ENCODE peak calls at places on chromosomes 2 and 18, in eight cellular contexts. One of them, this sample, is unnamed.

GRCh38 chr2:174573621-174574081 is 24.0 kb downstream of the WIPF1 start:
- DNase-seq in prostate gland: peak; percentile 49
- DNase-seq in transverse colon: no peak
- DNase-seq in K562: no peak
- DNase-seq in stomach: no peak
- DNase-seq in H1: no peak
- DNase-seq in breast epithelium: peak; percentile 43
- DNase-seq in HCT116: no peak
- DNase-seq in this sample: no peak

GRCh38 chr2:29159125-29159524 is 43.9 kb downstream of the CLIP4 start:
- DNase-seq in prostate gland: no peak
- DNase-seq in transverse colon: no peak
- DNase-seq in K562: no peak
- DNase-seq in stomach: no peak
- DNase-seq in H1: no peak
- DNase-seq in breast epithelium: no peak
- DNase-seq in HCT116: no peak
- DNase-seq in this sample: no peak

GRCh38 chr2:19888831-19889230 is 13.0 kb downstream of the TTC32 start:
- DNase-seq in prostate gland: no peak
- DNase-seq in transverse colon: no peak
- DNase-seq in K562: no peak
- DNase-seq in stomach: no peak
- DNase-seq in H1: no peak
- DNase-seq in breast epithelium: no peak
- DNase-seq in HCT116: no peak
- DNase-seq in this sample: no peak

GRCh38 chr2:33013684-33014110 is 66.9 kb downstream of the LTBP1 start:
- DNase-seq in prostate gland: no peak
- DNase-seq in transverse colon: no peak
- DNase-seq in K562: no peak
- DNase-seq in stomach: no peak
- DNase-seq in H1: no peak
- DNase-seq in breast epithelium: no peak
- DNase-seq in HCT116: no peak
- DNase-seq in this sample: peak; percentile 68

GRCh38 chr2:714005-714741 is 37.0 kb upstream of the TMEM18 start:
- DNase-seq in prostate gland: peak; percentile 39
- DNase-seq in transverse colon: peak; percentile 70
- DNase-seq in K562: peak; percentile 34
- DNase-seq in stomach: peak; percentile 69
- DNase-seq in H1: peak; percentile 34
- DNase-seq in breast epithelium: peak; percentile 55
- DNase-seq in HCT116: peak; percentile 46
- DNase-seq in this sample: no peak

GRCh38 chr2:239024226-239024625 is 176.3 kb downstream of the TWIST2 start:
- DNase-seq in prostate gland: no peak
- DNase-seq in transverse colon: no peak
- DNase-seq in K562: no peak
- DNase-seq in stomach: no peak
- DNase-seq in H1: no peak
- DNase-seq in breast epithelium: no peak
- DNase-seq in HCT116: no peak
- DNase-seq in this sample: no peak

GRCh38 chr2:208549546-208550158 is 143.1 kb downstream of the PTH2R start:
- DNase-seq in prostate gland: no peak
- DNase-seq in transverse colon: no peak
- DNase-seq in K562: no peak
- DNase-seq in stomach: no peak
- DNase-seq in H1: no peak
- DNase-seq in breast epithelium: no peak
- DNase-seq in HCT116: no peak
- DNase-seq in this sample: no peak

GRCh38 chr2:61175036-61175435 is 13.0 kb downstream of the C2orf74 start:
- DNase-seq in prostate gland: no peak
- DNase-seq in transverse colon: no peak
- DNase-seq in K562: no peak
- DNase-seq in stomach: no peak
- DNase-seq in H1: no peak
- DNase-seq in breast epithelium: no peak
- DNase-seq in HCT116: no peak
- DNase-seq in this sample: no peak

GRCh38 chr2:40343904-40344303 is 108.0 kb downstream of the SLC8A1 start:
- DNase-seq in prostate gland: no peak
- DNase-seq in transverse colon: no peak
- DNase-seq in K562: no peak
- DNase-seq in stomach: no peak
- DNase-seq in H1: no peak
- DNase-seq in breast epithelium: no peak
- DNase-seq in HCT116: no peak
- DNase-seq in this sample: no peak

DNA sequence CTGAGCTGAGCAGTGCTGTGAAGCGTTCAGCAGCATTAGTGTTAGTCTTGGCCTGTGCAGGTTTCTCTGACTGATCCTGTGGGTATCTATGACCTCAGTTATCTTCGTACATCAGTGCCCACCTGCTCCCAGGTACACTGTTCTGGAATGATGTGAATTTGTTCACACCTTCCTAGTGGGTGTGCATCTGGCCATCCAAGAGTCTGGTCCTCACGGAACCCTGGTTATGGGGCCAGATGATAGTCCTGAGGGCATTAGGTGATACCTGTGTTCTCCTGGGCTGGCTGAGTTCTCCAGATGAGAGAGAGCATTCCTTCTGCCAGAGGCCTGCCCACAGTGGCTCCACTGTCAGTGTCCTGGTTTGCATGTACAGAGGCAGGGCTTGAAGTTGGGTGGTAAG is 57.2 kb downstream of the INPP4A start:
- DNase-seq in prostate gland: no peak
- DNase-seq in transverse colon: no peak
- DNase-seq in K562: no peak
- DNase-seq in stomach: no peak
- DNase-seq in H1: no peak
- DNase-seq in breast epithelium: no peak
- DNase-seq in HCT116: no peak
- DNase-seq in this sample: no peak
- TF ChIP-seq POLR2A in prostate gland: no peak
- TF ChIP-seq POLR2A in transverse colon: no peak
- TF ChIP-seq POLR2A in K562: no peak
- TF ChIP-seq POLR2A in stomach: no peak
- TF ChIP-seq POLR2A in H1: no peak
- TF ChIP-seq POLR2A in breast epithelium: no peak
- TF ChIP-seq POLR2A in HCT116: no peak
- TF ChIP-seq POLR2A in this sample: no peak

DNA sequence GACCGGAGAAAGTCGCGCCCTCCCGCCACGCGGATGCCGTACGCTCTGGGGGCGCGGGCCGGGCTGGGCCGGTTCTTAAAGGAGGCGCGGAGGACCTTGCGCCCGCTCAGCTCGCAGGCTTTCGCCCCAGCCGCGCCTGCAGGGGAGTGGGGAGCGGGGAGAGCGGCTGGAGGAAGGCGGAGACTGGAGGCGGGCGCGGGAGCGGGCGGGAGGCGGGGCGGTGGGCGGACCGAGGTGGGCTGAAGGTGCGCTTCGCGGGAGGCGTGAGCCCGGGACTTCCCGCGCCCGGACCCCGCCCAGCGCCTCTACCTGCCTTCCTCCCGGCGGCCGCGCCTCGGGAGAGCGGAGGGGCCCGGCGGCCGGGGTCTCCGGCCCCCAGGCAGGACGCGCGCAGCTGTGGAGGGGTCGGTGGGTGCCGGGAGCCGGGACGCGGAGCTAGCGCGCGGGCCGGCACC is at the start of gene ADRA2B:
- DNase-seq in prostate gland: peak; percentile 77
- DNase-seq in transverse colon: peak; percentile 88
- DNase-seq in K562: peak; percentile 94
- DNase-seq in stomach: peak; percentile 86
- DNase-seq in H1: peak; percentile 68
- DNase-seq in breast epithelium: peak; percentile 66
- DNase-seq in HCT116: peak; percentile 47
- DNase-seq in this sample: no peak
- H3K4me3 ChIP-seq in prostate gland: peak within 1 kb of the TSS; percentile 65
- H3K4me3 ChIP-seq in transverse colon: peak within 1 kb of the TSS; percentile 56
- H3K4me3 ChIP-seq in K562: peak within 1 kb of the TSS; percentile 46
- H3K4me3 ChIP-seq in stomach: peak within 1 kb of the TSS; percentile 80
- H3K4me3 ChIP-seq in H1: peak within 1 kb of the TSS; percentile 57
- H3K4me3 ChIP-seq in breast epithelium: peak within 1 kb of the TSS; percentile 49
- H3K4me3 ChIP-seq in HCT116: peak within 1 kb of the TSS; percentile 60
- H3K4me3 ChIP-seq in this sample: peak within 1 kb of the TSS; percentile 63

GRCh38 chr2:128379021-128380005 is 60.6 kb upstream of the HS6ST1 start:
- DNase-seq in prostate gland: peak; percentile 82
- DNase-seq in transverse colon: peak; percentile 39
- DNase-seq in K562: no peak
- DNase-seq in stomach: peak; percentile 33
- DNase-seq in H1: no peak
- DNase-seq in breast epithelium: peak; percentile 82
- DNase-seq in HCT116: no peak
- DNase-seq in this sample: no peak
- TF ChIP-seq POLR2AphosphoS5 in prostate gland: peak; percentile 93
- TF ChIP-seq POLR2AphosphoS5 in transverse colon: peak; percentile 66
- TF ChIP-seq POLR2AphosphoS5 in K562: no peak
- TF ChIP-seq POLR2AphosphoS5 in stomach: no peak
- TF ChIP-seq POLR2AphosphoS5 in H1: no peak
- TF ChIP-seq POLR2AphosphoS5 in breast epithelium: no peak
- TF ChIP-seq POLR2AphosphoS5 in HCT116: no peak
- TF ChIP-seq POLR2AphosphoS5 in this sample: peak; percentile 71

GRCh38 chr18:9017170-9017899 is 85.2 kb upstream of the NDUFV2 start:
- DNase-seq in prostate gland: peak; percentile 11
- DNase-seq in transverse colon: peak; percentile 68
- DNase-seq in K562: peak; percentile 90
- DNase-seq in stomach: peak; percentile 62
- DNase-seq in H1: peak; percentile 61
- DNase-seq in breast epithelium: peak; percentile 47
- DNase-seq in HCT116: peak; percentile 90
- DNase-seq in this sample: no peak
- TF ChIP-seq POLR2A in prostate gland: no peak
- TF ChIP-seq POLR2A in transverse colon: no peak
- TF ChIP-seq POLR2A in K562: peak; percentile 83
- TF ChIP-seq POLR2A in stomach: no peak
- TF ChIP-seq POLR2A in H1: no peak
- TF ChIP-seq POLR2A in breast epithelium: no peak
- TF ChIP-seq POLR2A in HCT116: peak; percentile 17
- TF ChIP-seq POLR2A in this sample: no peak

GRCh38 chr18:26546170-26546874 is 2.0 kb downstream of the KCTD1 start:
- DNase-seq in prostate gland: no peak
- DNase-seq in transverse colon: no peak
- DNase-seq in K562: no peak
- DNase-seq in stomach: no peak
- DNase-seq in H1: no peak
- DNase-seq in breast epithelium: no peak
- DNase-seq in HCT116: no peak
- DNase-seq in this sample: no peak
- H3K4me3 ChIP-seq in prostate gland: peak overlapping the region; percentile 69
- H3K4me3 ChIP-seq in transverse colon: no peak overlapping the region
- H3K4me3 ChIP-seq in K562: no peak overlapping the region
- H3K4me3 ChIP-seq in stomach: peak overlapping the region; percentile 82
- H3K4me3 ChIP-seq in H1: peak overlapping the region; percentile 56
- H3K4me3 ChIP-seq in breast epithelium: no peak overlapping the region
- H3K4me3 ChIP-seq in HCT116: no peak overlapping the region
- H3K4me3 ChIP-seq in this sample: peak overlapping the region; percentile 71